ENCODE peak calls at places on chromosomes 2 and 18, in seven cellular contexts. X, Z, H, B, Y, I and J are unnamed samples.

GRCh38 chr2:38075436-38076249 is at the start of gene CYP1B1:
- DNase-seq in Y (no peak), X (peak), B (peak), I (no peak), H (no peak), Z (peak), J (no peak)

GRCh38 chr2:129894616-129895015 is 84.8 kb upstream of the RAB6C start:
- DNase-seq in B (no peak), Z (no peak), Y (no peak), I (no peak), H (no peak), X (no peak), J (no peak)

GRCh38 chr18:45505497-45506206 is 109.6 kb upstream of the SLC14A2 start:
- DNase-seq in X (no peak), I (no peak), B (no peak), Y (no peak), H (no peak), Z (no peak), J (no peak)

GRCh38 chr2:46874236-46874929 is 41.2 kb downstream of the MCFD2 start:
- DNase-seq in H (no peak), Z (no peak), B (no peak), X (no peak), Y (no peak), I (no peak), J (no peak)

GRCh38 chr2:26811261-26811660 is 25.4 kb downstream of the CENPA start:
- DNase-seq in X (no peak), I (no peak), H (no peak), Z (no peak), Y (no peak), B (no peak), J (no peak)

GRCh38 chr18:9933865-9934264 is 20.0 kb downstream of the VAPA start:
- DNase-seq in X (no peak), B (no peak), Y (no peak), I (no peak), Z (no peak), H (no peak), J (no peak)

GRCh38 chr2:154900963-154901517 is 202.5 kb downstream of the KCNJ3 start:
- DNase-seq in B (no peak), I (no peak), Y (no peak), X (no peak), Z (no peak), H (no peak), J (no peak)

GRCh38 chr2:205785507-205786222 is 103.4 kb downstream of the NRP2 start:
- DNase-seq in H (no peak), I (no peak), B (no peak), Y (no peak), Z (no peak), X (no peak), J (no peak)

GRCh38 chr2:42089340-42089925 is 41.6 kb downstream of the PKDCC start:
- DNase-seq in I (no peak), Z (peak), H (peak), X (peak), Y (peak), B (peak), J (no peak)

GRCh38 chr2:86241611-86242010 is 42.4 kb downstream of the MRPL35 start:
- DNase-seq in Z (no peak), H (no peak), I (no peak), X (no peak), Y (no peak), B (no peak), J (no peak)

GRCh38 chr2:27871805-27872204 is 18.4 kb downstream of the RBKS start:
- DNase-seq in Z (no peak), H (no peak), X (no peak), B (no peak), I (no peak), Y (no peak), J (no peak)

GRCh38 chr18:55416791-55417190 is 171.2 kb downstream of the TCF4 start:
- DNase-seq in X (no peak), H (no peak), B (no peak), Z (no peak), I (no peak), Y (no peak), J (no peak)

GRCh38 chr18:50466634-50467033 is 91.8 kb downstream of the SKA1 start:
- DNase-seq in Y (no peak), B (no peak), I (no peak), Z (no peak), H (no peak), X (no peak), J (no peak)

GRCh38 chr18:69755856-69756496 is 191.7 kb downstream of the CD226 start:
- DNase-seq in Z (no peak), I (no peak), X (no peak), Y (no peak), H (no peak), B (no peak), J (no peak)

GRCh38 chr18:46559296-46559695 is 97.7 kb downstream of the LOXHD1 start:
- DNase-seq in X (no peak), Z (no peak), B (no peak), H (no peak), Y (no peak), I (no peak), J (no peak)

GRCh38 chr18:25503567-25504081 is 151.7 kb upstream of the ZNF521 start:
- DNase-seq in Z (peak), Y (peak), I (no peak), H (peak), B (no peak), X (no peak), J (peak)

GRCh38 chr2:182559623-182560022 is 132.8 kb upstream of the PDE1A start:
- DNase-seq in H (peak), Z (no peak), B (no peak), X (no peak), Y (no peak), I (no peak), J (no peak)

GRCh38 chr2:219109468-219109867 is 48.7 kb upstream of the IHH start:
- DNase-seq in Y (peak), Z (no peak), X (no peak), B (peak), I (peak), H (no peak), J (no peak)

GRCh38 chr18:63844254-63844653 is 43.3 kb upstream of the SERPINB2 start:
- DNase-seq in Y (no peak), X (peak), I (no peak), B (no peak), H (peak), Z (no peak), J (no peak)

GRCh38 chr2:18883626-18884456 is 294.5 kb upstream of the NT5C1B start:
- DNase-seq in I (no peak), X (no peak), B (no peak), H (peak), Z (no peak), Y (no peak), J (no peak)

GRCh38 chr2:202574541-202574940 is 60.2 kb upstream of the FAM117B start:
- DNase-seq in X (no peak), I (no peak), B (no peak), Z (no peak), Y (no peak), H (no peak), J (no peak)

GRCh38 chr2:101751875-101752619 is 54.5 kb downstream of the MAP4K4 start:
- DNase-seq in I (no peak), Z (no peak), X (no peak), H (no peak), Y (no peak), B (no peak), J (no peak)

GRCh38 chr2:39232141-39232540 is 11.6 kb downstream of the CDKL4 start:
- DNase-seq in Z (no peak), B (no peak), X (no peak), I (no peak), H (no peak), Y (no peak), J (no peak)

GRCh38 chr2:96923810-96924774 is 54.2 kb upstream of the SEMA4C start:
- DNase-seq in I (no peak), Z (no peak), B (no peak), X (no peak), Y (no peak), H (no peak), J (no peak)

GRCh38 chr2:174699993-174700766 is 64.1 kb downstream of the CHRNA1 start:
- DNase-seq in Z (no peak), X (no peak), B (no peak), I (no peak), H (peak), Y (no peak), J (peak)

GRCh38 chr2:170715932-170716777 is 1.0 kb downstream of the SP5 start:
- DNase-seq in Y (no peak), H (no peak), B (no peak), X (no peak), Z (no peak), I (no peak), J (no peak)

GRCh38 chr2:128446049-128446811 is 127.6 kb upstream of the HS6ST1 start:
- DNase-seq in Z (peak), X (no peak), H (no peak), I (no peak), B (no peak), Y (no peak), J (peak)

GRCh38 chr2:143705108-143705686 is 576.0 kb downstream of the ARHGAP15 start:
- DNase-seq in X (peak), Z (no peak), I (no peak), B (no peak), Y (no peak), H (no peak), J (no peak)

GRCh38 chr2:44932079-44932478 is 9.4 kb upstream of the SIX3 start:
- DNase-seq in H (no peak), Y (no peak), I (no peak), Z (no peak), X (no peak), B (no peak), J (no peak)

GRCh38 chr2:173652731-173653426 is 298.2 kb downstream of the CDCA7 start:
- DNase-seq in B (no peak), I (no peak), X (peak), Z (no peak), H (peak), Y (no peak), J (no peak)

GRCh38 chr2:28338046-28338753 is 54.5 kb upstream of the FOSL2 start:
- DNase-seq in B (no peak), X (no peak), I (no peak), Z (peak), Y (peak), H (no peak), J (peak)

GRCh38 chr2:23566236-23567142 is 181.5 kb downstream of the KLHL29 start:
- DNase-seq in B (no peak), I (no peak), Z (no peak), Y (no peak), X (no peak), H (no peak), J (no peak)

GRCh38 chr18:68568364-68568763 is 146.5 kb downstream of the TMX3 start:
- DNase-seq in B (no peak), I (no peak), X (no peak), H (no peak), Z (no peak), Y (no peak), J (no peak)

GRCh38 chr2:72744049-72744448 is 81.8 kb downstream of the EXOC6B start:
- DNase-seq in X (no peak), I (no peak), B (no peak), Z (no peak), Y (no peak), H (no peak), J (no peak)

GRCh38 chr18:45850021-45850420 is 24.5 kb downstream of the SIGLEC15 start:
- DNase-seq in X (no peak), H (no peak), Y (no peak), I (no peak), Z (no peak), B (no peak), J (no peak)

GRCh38 chr2:33650171-33650570 is 51.1 kb upstream of the FAM98A start:
- DNase-seq in Y (no peak), Z (no peak), H (no peak), I (no peak), X (no peak), B (no peak), J (no peak)

GRCh38 chr18:67426477-67426876 is 90.0 kb downstream of the DSEL start:
- DNase-seq in I (no peak), B (no peak), Y (no peak), H (no peak), Z (no peak), X (no peak), J (no peak)

GRCh38 chr2:60794271-60794863 is 38.3 kb downstream of the PAPOLG start:
- DNase-seq in Z (no peak), I (no peak), Y (no peak), B (no peak), X (no peak), H (no peak), J (no peak)

GRCh38 chr2:113113794-113114193 is 13.6 kb upstream of the IL1RN start:
- DNase-seq in B (no peak), I (no peak), X (no peak), Y (no peak), H (no peak), Z (no peak), J (peak)
- TF ChIP-seq CTCF in B (no peak), I (no peak), X (no peak), Y (no peak), H (no peak), Z (no peak), J (no peak)

DNA sequence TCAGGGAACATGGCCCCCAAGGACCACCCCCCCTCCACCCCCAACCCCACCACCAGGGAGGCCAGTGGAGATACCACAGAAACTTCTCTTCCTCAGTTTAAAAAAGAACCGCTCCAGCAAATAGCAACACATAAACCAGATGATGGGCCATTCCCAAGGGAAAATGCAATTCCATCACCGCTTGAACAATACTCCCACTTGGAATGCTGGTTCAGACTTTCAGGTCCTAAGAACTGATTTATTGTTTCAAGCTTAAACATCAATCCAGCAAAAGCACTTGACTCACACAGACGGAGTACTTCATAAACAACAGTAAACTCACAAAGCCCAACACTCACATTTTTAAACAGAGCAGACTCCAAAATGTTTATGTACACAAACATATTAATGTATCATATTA is 6.9 kb downstream of the HDAC4 start:
- DNase-seq in H (no peak), X (no peak), Y (no peak), Z (no peak), I (no peak), B (no peak), J (no peak)
- H3K27ac ChIP-seq in H (no peak), X (no peak), Y (no peak), Z (peak), I (no peak), B (no peak), J (no peak)

DNA sequence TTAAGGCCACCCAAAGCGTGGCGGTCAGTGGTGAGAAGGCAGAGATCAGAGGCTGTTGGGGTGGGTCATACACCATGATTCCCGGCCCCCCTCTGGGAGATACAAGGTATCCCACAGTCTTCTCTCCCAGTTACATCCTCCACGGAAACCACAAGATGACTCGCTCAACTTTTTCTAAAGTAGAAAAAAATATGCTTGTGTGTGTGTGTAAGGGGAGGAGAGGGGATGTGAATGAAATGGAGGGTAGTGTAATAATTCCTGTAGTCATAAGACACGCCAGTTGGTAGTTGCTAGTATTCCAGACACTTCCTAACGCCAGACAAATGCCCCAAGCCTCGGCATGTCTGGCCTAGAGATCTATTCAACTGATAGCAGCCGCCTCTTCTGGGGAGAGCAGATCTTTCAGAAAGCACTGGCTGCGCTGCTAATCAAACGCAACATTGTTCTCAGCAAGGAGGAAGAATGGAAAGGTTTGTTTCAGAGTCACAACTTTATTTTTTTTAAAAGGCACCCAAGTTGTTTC is 143.5 kb downstream of the TGIF1 start:
- DNase-seq in Z (no peak), B (no peak), Y (no peak), I (no peak), H (no peak), X (no peak), J (no peak)
- H3K4me3 ChIP-seq in Z (peak), B (peak), Y (no peak), I (peak), H (peak), X (peak), J (peak)

DNA sequence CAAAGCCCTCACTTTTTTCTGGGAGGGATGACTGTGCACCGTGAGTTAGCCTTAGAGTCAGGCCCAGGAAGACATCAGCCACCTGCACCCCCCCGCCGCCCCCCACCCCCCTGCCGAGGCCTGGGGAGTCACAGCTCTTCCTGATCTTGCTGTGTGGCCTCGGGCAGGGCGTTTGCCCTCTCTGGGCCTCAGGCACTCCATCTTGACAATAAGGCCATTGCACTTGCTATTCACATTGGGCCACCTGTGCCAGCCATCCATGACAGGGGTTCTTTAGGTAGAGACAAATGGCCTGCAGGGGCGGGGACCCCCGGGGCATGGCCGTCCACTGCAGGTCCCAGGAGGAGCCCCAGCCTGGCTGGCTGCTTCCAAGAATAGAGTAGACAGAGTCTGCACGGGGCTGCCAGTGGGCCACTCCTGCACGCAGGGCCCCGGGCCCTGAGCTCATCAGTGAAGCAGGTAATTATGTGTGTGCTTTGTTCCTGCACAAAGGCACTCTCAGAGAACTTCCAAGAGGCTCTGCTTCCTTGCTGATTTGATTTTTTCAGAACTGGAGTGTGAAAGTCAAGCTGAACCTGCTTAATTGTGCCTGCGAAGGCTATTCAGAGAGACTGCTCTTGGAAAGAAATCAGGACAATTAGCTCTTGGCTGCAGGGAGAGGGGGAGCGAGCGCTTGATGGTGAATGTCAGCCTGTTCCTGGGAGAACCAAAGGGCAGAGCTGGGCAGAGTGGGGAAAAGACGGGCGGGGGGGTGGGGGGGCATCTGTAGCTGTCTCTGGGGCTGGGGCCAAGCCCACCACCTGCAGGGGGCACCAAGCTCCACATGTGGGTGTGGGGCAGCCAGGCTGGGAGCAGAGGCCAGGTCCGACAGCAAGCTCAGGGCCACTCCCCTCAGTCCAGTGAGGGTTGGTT is 40.3 kb downstream of the RRM2 start:
- DNase-seq in H (no peak), B (no peak), Y (no peak), Z (no peak), I (no peak), X (no peak), J (no peak)
- TF ChIP-seq CTCF in H (no peak), B (no peak), Y (no peak), Z (no peak), I (no peak), X (no peak), J (no peak)

GRCh38 chr2:9907402-9907801 is 44.1 kb upstream of the GRHL1 start:
- DNase-seq in I (no peak), H (no peak), Y (no peak), X (no peak), Z (no peak), B (no peak), J (no peak)

GRCh38 chr2:9909106-9909505 is 42.4 kb upstream of the GRHL1 start:
- DNase-seq in Y (no peak), I (no peak), Z (no peak), B (no peak), H (no peak), X (no peak), J (no peak)

GRCh38 chr2:9912468-9912867 is 39.0 kb upstream of the GRHL1 start:
- DNase-seq in H (no peak), B (no peak), Y (no peak), Z (no peak), X (no peak), I (no peak), J (no peak)

GRCh38 chr2:9908639-9909038 is 42.9 kb upstream of the GRHL1 start:
- DNase-seq in Y (no peak), H (no peak), Z (no peak), I (no peak), X (no peak), B (no peak), J (no peak)

DNA sequence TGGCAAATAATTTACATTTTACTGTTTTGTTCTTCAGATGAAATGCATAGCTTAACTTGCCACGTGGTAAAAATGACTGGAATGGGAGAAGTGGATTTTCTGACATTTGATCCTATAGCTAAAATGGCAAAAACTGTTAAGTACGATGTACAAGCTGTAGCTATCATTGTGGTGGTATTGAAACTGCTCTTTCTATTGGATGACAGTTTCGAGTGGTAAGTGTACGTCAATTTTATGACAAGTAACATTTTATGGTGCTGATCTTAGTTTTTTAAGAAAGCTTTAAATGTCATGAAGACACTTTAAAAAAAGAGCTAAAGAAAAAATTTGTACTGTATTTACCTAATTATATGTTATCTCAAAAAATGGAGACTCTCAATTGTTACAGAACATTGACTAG is 40.8 kb upstream of the GRHL1 start:
- DNase-seq in H (no peak), I (no peak), Y (no peak), X (no peak), Z (no peak), B (no peak), J (no peak)
- H3K27ac ChIP-seq in H (no peak), I (no peak), Y (no peak), X (no peak), Z (no peak), B (no peak), J (no peak)

GRCh38 chr2:8456149-8457091 is 225.4 kb upstream of the ID2 start:
- DNase-seq in Y (no peak), X (no peak), Z (no peak), B (no peak), H (no peak), I (no peak), J (peak)
- H3K4me3 ChIP-seq in Y (no peak), X (no peak), Z (no peak), B (peak), H (no peak), I (no peak), J (no peak)

DNA sequence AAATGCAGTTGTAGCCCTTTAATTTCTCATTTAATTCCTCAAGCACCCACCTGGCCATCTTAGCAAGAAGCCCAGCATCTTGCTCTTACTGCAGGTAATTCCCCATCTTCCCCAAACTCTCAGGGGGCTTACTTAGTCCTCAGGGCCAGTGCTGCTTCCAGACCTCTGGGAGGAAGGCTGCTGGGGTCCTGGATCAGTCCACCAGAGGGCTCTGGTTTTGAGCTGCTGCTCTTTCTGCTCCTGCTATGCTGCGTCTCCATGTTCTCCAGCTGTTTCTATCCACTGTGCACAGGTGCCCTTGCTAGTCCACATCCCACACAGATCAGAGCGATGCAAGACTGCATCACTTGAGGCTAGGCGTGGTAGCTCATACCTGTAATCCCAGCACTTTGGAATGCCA is 34.5 kb upstream of the TMEM87B start:
- DNase-seq in I (no peak), X (no peak), H (no peak), B (no peak), Y (no peak), Z (no peak), J (no peak)
- TF ChIP-seq CTCF in I (no peak), X (peak), H (peak), B (no peak), Y (no peak), Z (no peak), J (no peak)